ENCODE peak calls at places on chromosome 22, in ten cellular contexts. D is uterus, Q is Peyer's patch, O is ovary, L is endothelial cell of umbilical vein, X is spleen, Y is esophagus muscularis mucosa, K is transverse colon, C is lower leg skin, R is K562. N is an unnamed sample.

GRCh38 chr22:18962308-18962635 is 26.2 kb upstream of the PRODH start:
- DNase-seq in D (no peak), Q (no peak), O (peak), L (no peak), X (no peak), Y (no peak), K (no peak), C (no peak), R (no peak), N (no peak)

GRCh38 chr22:28773461-28773867 is 969 bp downstream of the CCDC117 start:
- DNase-seq in D (no peak), Q (no peak), O (no peak), L (peak), X (no peak), Y (no peak), K (no peak), C (no peak), R (no peak), N (no peak)

GRCh38 chr22:21926728-21927127 is 25.9 kb downstream of the PPM1F start:
- DNase-seq in D (no peak), Q (no peak), O (no peak), L (no peak), X (peak), Y (no peak), K (no peak), C (no peak), R (no peak), N (no peak)

GRCh38 chr22:22156716-22157499 is 87.7 kb upstream of the VPREB1 start:
- DNase-seq in D (no peak), Q (peak), O (no peak), L (peak), X (peak), Y (no peak), K (peak), C (no peak), R (peak), N (no peak)

GRCh38 chr22:48711669-48712068 is 1116.0 kb downstream of the BRD1 start:
- DNase-seq in D (no peak), Q (no peak), O (peak), L (no peak), X (peak), Y (no peak), K (no peak), C (no peak), R (no peak), N (peak)

GRCh38 chr22:44107341-44107740 is 73.4 kb upstream of the PARVG start:
- DNase-seq in D (no peak), Q (no peak), O (no peak), L (no peak), X (no peak), Y (no peak), K (no peak), C (no peak), R (no peak), N (no peak)

GRCh38 chr22:11598492-11599440 is 3929.2 kb upstream of the OR11H1 start:
- DNase-seq in D (no peak), Q (peak), O (no peak), L (no peak), X (peak), Y (peak), K (no peak), C (peak), R (no peak), N (no peak)

GRCh38 chr22:44727148-44727547 is 25.1 kb downstream of the PRR5 start:
- DNase-seq in D (no peak), Q (no peak), O (no peak), L (no peak), X (no peak), Y (no peak), K (no peak), C (no peak), R (no peak), N (no peak)

GRCh38 chr22:48573766-48574165 is 1253.9 kb downstream of the BRD1 start:
- DNase-seq in D (no peak), Q (no peak), O (no peak), L (no peak), X (no peak), Y (no peak), K (no peak), C (no peak), R (no peak), N (no peak)

GRCh38 chr22:29143848-29144785 is 61.6 kb upstream of the EMID1 start:
- DNase-seq in D (peak), Q (peak), O (no peak), L (no peak), X (no peak), Y (peak), K (no peak), C (peak), R (no peak), N (peak)

GRCh38 chr22:42688241-42688913 is 32.3 kb downstream of the A4GALT start:
- DNase-seq in D (peak), Q (peak), O (peak), L (peak), X (no peak), Y (peak), K (peak), C (peak), R (peak), N (peak)

GRCh38 chr22:37427128-37427710 is at the start of gene ELFN2:
- DNase-seq in D (no peak), Q (no peak), O (peak), L (peak), X (no peak), Y (no peak), K (no peak), C (no peak), R (no peak), N (no peak)

GRCh38 chr22:28923826-28924732 is 40.7 kb downstream of the ZNRF3 start:
- DNase-seq in D (no peak), Q (peak), O (peak), L (no peak), X (no peak), Y (no peak), K (peak), C (peak), R (no peak), N (no peak)

GRCh38 chr22:24803064-24803542 is 2.9 kb upstream of the SGSM1 start:
- DNase-seq in D (no peak), Q (peak), O (peak), L (peak), X (no peak), Y (no peak), K (peak), C (peak), R (peak), N (no peak)

GRCh38 chr22:22070371-22070824 is 87.8 kb upstream of the TOP3B start:
- DNase-seq in D (no peak), Q (no peak), O (no peak), L (no peak), X (peak), Y (peak), K (no peak), C (no peak), R (no peak), N (no peak)

GRCh38 chr22:48721394-48721666 is 1106.3 kb downstream of the BRD1 start:
- DNase-seq in D (no peak), Q (no peak), O (no peak), L (no peak), X (no peak), Y (no peak), K (peak), C (no peak), R (no peak), N (peak)

GRCh38 chr22:44963832-44964721 is 45.7 kb downstream of the PHF21B start:
- DNase-seq in D (no peak), Q (no peak), O (peak), L (no peak), X (no peak), Y (no peak), K (no peak), C (no peak), R (no peak), N (no peak)

GRCh38 chr22:43951966-43952365 is 3.3 kb upstream of the SAMM50 start:
- DNase-seq in D (no peak), Q (no peak), O (no peak), L (no peak), X (no peak), Y (no peak), K (no peak), C (no peak), R (no peak), N (no peak)

GRCh38 chr22:21936151-21936778 is 16.4 kb downstream of the PPM1F start:
- DNase-seq in D (no peak), Q (no peak), O (no peak), L (no peak), X (peak), Y (no peak), K (peak), C (no peak), R (no peak), N (no peak)

GRCh38 chr22:46171940-46172339 is 21.6 kb downstream of the PPARA start:
- DNase-seq in D (no peak), Q (peak), O (peak), L (no peak), X (no peak), Y (no peak), K (peak), C (peak), R (no peak), N (no peak)

GRCh38 chr22:39490135-39490798 is 11.8 kb upstream of the MIEF1 start:
- DNase-seq in D (peak), Q (peak), O (peak), L (peak), X (peak), Y (no peak), K (peak), C (peak), R (peak), N (peak)

GRCh38 chr22:26023104-26023775 is 146.0 kb upstream of the SEZ6L start:
- DNase-seq in D (no peak), Q (no peak), O (no peak), L (no peak), X (no peak), Y (no peak), K (no peak), C (no peak), R (no peak), N (no peak)

GRCh38 chr22:42697542-42698013 is 23.1 kb downstream of the A4GALT start:
- DNase-seq in D (peak), Q (peak), O (no peak), L (peak), X (no peak), Y (no peak), K (peak), C (peak), R (no peak), N (peak)

GRCh38 chr22:50563410-50564160 is 866 bp upstream of the SYCE3 start:
- DNase-seq in D (no peak), Q (no peak), O (no peak), L (no peak), X (no peak), Y (no peak), K (no peak), C (no peak), R (no peak), N (no peak)

GRCh38 chr22:50561401-50562074 is 1.2 kb downstream of the SYCE3 start:
- DNase-seq in D (no peak), Q (no peak), O (no peak), L (no peak), X (no peak), Y (no peak), K (no peak), C (no peak), R (no peak), N (peak)

GRCh38 chr22:50564289-50564688 is 1.6 kb upstream of the SYCE3 start:
- DNase-seq in D (no peak), Q (no peak), O (no peak), L (no peak), X (no peak), Y (no peak), K (peak), C (no peak), R (no peak), N (no peak)

GRCh38 chr22:50560034-50560433 is 2.7 kb downstream of the SYCE3 start:
- DNase-seq in D (no peak), Q (no peak), O (no peak), L (no peak), X (no peak), Y (no peak), K (no peak), C (no peak), R (no peak), N (no peak)

DNA sequence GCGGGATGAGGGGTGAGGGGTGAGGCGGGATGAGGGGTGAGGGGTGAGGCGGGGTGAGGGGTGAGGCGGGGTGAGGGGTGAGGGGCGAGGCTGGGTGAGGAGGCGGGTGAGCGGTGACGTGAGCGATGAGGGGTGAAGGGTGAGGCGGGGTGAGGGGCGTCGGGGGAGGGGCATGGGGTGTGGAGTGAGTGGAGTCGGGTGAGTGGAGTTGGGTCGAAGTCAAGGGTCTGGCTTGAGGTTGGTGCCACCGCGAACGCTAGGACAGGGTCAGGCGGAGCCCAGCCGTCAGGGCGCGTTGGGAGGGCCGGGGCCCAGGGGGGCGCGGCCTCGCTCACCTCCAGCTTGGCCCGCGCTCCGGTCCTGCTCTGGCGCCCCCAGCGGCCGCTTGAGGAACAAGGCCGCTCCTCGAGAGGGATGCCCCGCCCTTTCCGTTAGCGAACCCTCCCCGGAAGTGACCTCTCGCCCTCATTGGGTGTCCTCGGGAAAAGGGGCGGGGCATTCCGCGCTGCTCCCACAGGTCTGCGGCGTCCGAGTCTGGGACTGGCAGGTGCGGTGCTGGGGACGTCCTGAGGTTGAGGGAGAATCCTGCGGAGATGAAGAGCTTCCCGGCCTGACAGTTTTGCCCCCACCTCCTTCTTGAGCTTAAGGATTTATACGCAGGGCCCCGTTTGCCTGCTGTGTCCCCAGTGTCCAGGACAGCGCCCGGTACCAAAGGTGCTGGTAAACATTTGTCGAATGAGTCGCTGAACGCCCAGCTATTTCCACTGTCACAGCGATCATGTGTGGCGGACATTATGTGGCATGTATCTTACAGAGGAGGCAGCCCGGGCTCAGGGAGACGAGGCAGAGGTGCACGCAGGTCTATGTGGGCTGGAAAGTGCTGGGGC is at the start of gene SYCE3:
- DNase-seq in D (peak), Q (peak), O (peak), L (peak), X (peak), Y (peak), K (peak), C (peak), R (peak), N (peak)
- TF ChIP-seq POLR2A in D (no peak), Q (peak), O (no peak), L (no peak), X (no peak), Y (no peak), K (peak), C (no peak), R (peak), N (peak)

GRCh38 chr22:30205281-30206115 is 41.1 kb downstream of the LIF start:
- DNase-seq in D (peak), Q (peak), O (peak), L (no peak), X (no peak), Y (no peak), K (no peak), C (peak), R (no peak), N (peak)
- TF ChIP-seq POLR2A in D (no peak), Q (no peak), O (no peak), L (no peak), X (no peak), Y (no peak), K (no peak), C (no peak), R (no peak), N (no peak)

GRCh38 chr22:41380993-41381328 is 781 bp upstream of the TEF start:
- DNase-seq in D (no peak), Q (no peak), O (no peak), L (peak), X (no peak), Y (peak), K (peak), C (no peak), R (no peak), N (peak)
- TF ChIP-seq POLR2A in D (peak), Q (peak), O (peak), L (no peak), X (peak), Y (peak), K (peak), C (peak), R (peak), N (peak)

GRCh38 chr22:38481871-38482332 is 14.0 kb downstream of the KDELR3 start:
- DNase-seq in D (no peak), Q (no peak), O (no peak), L (no peak), X (peak), Y (no peak), K (no peak), C (no peak), R (no peak), N (no peak)
- TF ChIP-seq POLR2A in D (no peak), Q (no peak), O (no peak), L (peak), X (no peak), Y (no peak), K (no peak), C (no peak), R (no peak), N (no peak)

DNA sequence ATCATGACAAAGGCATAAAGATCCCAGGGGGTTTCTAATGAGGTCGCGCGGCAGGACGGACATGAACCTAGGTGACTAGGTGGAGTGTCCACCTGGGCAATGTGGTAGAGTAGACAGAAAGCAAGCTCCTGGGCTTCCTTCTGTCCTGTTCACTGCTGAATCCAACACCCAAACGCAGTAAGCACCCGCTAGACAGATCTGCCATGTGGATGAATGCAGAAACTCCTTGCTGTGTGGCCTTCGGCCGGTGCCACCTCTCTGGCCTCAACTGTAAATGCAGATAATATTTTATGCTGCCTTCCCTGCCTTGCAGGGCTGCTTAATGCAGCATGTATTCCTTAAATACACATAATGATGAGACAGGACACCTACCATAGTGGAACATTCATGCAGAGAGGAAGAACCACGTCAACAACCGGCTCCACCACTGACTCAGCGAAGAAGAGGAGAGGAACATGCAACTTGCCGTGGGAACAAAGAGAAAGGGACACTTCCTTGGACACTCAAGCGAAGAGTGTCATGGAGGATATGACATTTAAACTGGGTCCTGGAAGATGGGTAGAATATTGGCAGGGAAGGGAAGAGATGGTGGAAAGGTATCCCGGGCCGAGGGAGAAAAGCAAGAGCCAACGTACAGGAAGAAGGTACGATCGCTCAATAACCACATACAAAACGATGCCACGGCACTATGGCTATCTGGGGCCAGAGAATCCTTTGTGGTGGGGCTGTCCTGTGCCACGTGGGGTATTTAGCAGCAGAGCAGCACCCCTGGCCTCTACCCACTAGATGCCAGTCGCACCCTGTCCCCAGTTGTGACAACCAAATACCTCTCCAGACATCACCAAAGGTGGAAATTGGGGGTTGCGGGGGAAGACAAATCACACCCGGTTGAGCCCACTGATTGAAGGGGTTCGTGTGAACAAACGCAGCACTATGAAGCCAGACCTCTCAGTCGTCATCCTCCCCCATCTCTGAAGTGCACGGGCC is 30.8 kb downstream of the MYH9 start:
- DNase-seq in D (no peak), Q (no peak), O (no peak), L (no peak), X (no peak), Y (no peak), K (no peak), C (no peak), R (no peak), N (no peak)
- TF ChIP-seq POLR2A in D (no peak), Q (no peak), O (no peak), L (no peak), X (no peak), Y (no peak), K (no peak), C (no peak), R (no peak), N (no peak)

DNA sequence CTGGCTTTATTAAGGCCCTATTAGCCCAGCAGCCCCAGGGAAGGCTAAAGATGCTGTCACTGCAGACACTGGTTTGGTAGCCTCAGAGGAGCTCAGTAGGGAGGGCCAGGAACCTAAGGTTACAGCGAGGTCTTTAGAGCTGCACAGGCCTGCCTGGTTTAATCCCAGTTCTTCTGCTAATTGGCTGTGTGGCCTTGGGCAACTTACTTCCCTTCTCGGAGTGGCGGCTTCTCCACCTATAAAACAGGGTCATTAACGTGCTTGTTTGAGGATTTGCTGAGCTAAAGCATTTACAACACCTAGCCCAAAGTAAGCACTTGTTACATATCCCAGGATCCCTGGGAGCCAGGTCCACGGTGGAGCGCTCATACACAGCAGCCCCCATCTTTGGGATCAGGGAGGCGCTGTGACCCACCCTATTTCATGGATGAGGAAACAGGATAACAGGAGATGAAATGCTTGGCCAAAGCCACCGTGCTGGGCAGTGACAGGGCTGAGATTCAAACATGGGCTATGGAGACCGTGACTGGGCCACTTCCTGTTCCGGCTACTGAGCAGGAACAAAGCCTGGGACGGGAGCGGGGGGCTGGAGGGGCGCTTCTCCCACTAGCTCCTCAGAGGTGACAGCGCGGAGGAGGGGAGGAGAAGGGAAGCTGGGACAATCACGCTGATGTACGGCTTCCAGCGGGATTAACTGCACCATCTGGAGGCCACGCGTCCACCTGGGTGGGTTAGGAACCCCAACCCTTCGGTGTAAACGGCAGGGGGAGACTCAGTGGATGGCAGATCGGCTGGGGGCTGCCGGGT is 61.5 kb downstream of the IGLL1 start:
- DNase-seq in D (no peak), Q (no peak), O (no peak), L (no peak), X (peak), Y (no peak), K (no peak), C (no peak), R (no peak), N (no peak)
- TF ChIP-seq POLR2A in D (no peak), Q (no peak), O (no peak), L (no peak), X (no peak), Y (no peak), K (no peak), C (no peak), R (no peak), N (no peak)